ENCODE peak calls at places on chromosomes 3 and 15, in four cellular contexts. J, D, M and F are unnamed samples.
A peak's percentile ranks its signal among the peaks of the same experiment; 100 is the strongest.

GRCh38 chr3:31219131-31219843 is 313.4 kb upstream of the STT3B start:
- DNase-seq in M (no peak), J (no peak), D (no peak), F (no peak)

GRCh38 chr3:87867001-87867400 is 191.8 kb downstream of the CGGBP1 start:
- DNase-seq in D (no peak), M (no peak), J (no peak), F (no peak)

GRCh38 chr15:90192961-90193786 is 8.0 kb upstream of the SEMA4B start:
- DNase-seq in J (no peak), M (no peak), D (no peak), F (no peak)

GRCh38 chr3:46209751-46210470 is 1.8 kb upstream of the CCR1 start:
- DNase-seq in D (no peak), J (no peak), M (no peak), F (no peak)

GRCh38 chr3:18087963-18088362 is 337.2 kb downstream of the SATB1 start:
- DNase-seq in M (no peak), D (no peak), J (no peak), F (no peak)

GRCh38 chr3:45223889-45224730 is 2.0 kb downstream of the TMEM158 start:
- DNase-seq in J (no peak), M (no peak), D (no peak), F (no peak)

GRCh38 chr15:59632714-59633113 is 21.1 kb downstream of the GCNT3 start:
- DNase-seq in D (no peak), M (no peak), J (no peak), F (no peak)

GRCh38 chr3:72078661-72079368 is 293.9 kb upstream of the PROK2 start:
- DNase-seq in M (no peak), D (no peak), J (no peak), F (no peak)

GRCh38 chr15:64501396-64501716 is 41.0 kb downstream of the ZNF609 start:
- DNase-seq in M (no peak), J (no peak), D (no peak), F (no peak)

GRCh38 chr3:125401402-125401801 is 26.3 kb upstream of the ZNF148 start:
- DNase-seq in M (no peak), D (no peak), J (no peak), F (no peak)

GRCh38 chr15:85564686-85565085 is 184.3 kb downstream of the AKAP13 start:
- DNase-seq in J (no peak), M (no peak), D (no peak), F (no peak)

GRCh38 chr15:55256281-55257013 is 33.2 kb downstream of the RAB27A start:
- DNase-seq in M (no peak), D (no peak), J (no peak), F (no peak)

GRCh38 chr15:90414408-90415028 is 26.5 kb downstream of the IQGAP1 start:
- DNase-seq in J (peak; percentile 66), M (no peak), D (no peak), F (no peak)

DNA sequence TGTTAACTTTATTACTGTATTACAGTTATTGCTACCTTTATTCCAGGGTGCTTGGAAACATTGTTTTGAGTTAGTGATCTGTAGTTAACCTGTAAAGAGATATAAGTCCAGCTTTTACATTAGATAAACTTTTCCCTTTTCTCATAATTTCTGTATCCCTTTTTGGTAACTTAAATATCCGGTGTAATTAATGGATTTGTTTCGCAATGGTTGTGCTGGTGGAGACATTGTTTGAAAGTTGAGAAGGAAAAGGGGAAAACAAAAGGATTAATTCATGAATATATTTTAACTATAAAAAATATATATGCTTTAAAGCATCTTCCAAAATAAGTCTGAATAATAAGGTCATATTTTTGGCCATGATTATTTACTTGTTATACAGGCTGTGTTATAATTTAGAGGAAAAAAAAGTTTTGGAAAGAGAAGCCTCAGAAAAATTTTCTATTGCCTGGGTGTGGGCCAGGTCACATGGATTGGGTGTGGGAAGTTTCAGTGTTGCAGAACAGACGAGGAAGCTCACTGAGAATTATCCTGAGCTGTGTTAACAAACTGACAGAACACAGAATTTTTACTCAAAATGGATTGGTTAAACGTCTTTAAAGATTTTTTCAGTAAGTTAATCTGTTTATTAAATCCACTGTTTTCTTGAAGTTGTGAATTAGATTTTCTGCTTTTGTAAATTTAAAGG is 27.7 kb upstream of the IL20RB start:
- DNase-seq in J (no peak), M (peak; percentile 50), D (no peak), F (peak; percentile 35)
- H3K4me3 ChIP-seq in J (peak overlapping the region; percentile 34), M (peak overlapping the region; percentile 15), D (no peak overlapping the region), F (no peak overlapping the region)

DNA sequence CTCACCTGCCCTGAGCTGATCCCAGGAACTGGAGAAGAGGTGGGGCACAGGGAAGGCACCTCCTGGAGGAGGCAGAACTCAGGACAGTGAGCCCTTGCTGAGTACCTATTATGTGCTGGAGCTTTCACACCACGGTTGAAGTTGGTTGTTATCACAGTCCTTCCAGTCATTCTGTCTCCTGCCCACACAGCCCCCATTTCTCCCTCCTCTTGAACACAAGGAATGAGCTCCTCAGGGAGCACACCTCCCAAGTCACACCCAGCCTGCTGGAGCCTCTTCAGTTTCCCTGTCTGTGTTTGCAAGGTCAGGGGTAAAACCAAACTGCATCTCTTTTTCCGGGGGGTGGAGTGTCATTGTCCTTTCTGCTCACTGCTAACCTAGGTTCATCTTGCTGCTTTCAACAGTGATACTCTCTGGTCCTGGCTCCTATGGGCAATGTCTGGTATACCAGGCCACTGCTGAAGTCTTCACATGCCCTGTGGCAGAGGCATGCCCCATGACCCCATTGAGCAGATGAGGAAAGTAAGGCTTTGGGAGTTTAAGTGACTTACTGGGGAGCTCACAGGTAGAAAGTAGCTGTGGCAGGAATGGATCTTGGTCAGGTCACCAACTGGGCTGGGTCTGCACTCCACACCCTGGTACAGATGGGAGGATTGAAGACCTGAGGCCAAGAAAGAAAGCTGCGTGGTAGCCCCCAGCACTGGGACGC is 30.0 kb downstream of the C3orf18 start:
- DNase-seq in M (no peak), D (no peak), J (no peak), F (no peak)
- H3K27me3 ChIP-seq in M (no peaks in the 10 kb centered on the region), D (no peaks in the 10 kb centered on the region), J (peaks cover 38% of the 10 kb centered on the region), F (no peaks in the 10 kb centered on the region)

DNA sequence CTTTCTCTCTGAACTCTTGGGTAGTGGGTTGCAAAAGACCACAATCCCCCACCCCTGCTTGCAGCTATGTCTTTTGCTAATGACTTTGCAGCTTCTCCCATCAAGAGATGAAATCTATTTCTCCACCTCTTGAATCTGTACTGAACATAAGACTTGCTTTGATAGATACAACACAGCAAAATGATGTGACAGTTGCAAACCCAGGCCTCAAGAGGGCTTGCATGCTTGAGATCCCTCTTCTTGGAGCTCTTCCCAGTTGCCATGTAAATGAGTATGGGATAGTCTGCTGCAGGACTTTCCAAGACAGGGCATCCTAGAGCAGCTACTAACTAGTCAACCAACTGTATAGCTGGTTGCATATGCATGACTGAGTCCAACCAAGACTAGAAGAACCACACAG is 783.6 kb downstream of the PDCD6IP start:
- DNase-seq in J (no peak), M (no peak), D (no peak), F (no peak)
- TF ChIP-seq CTCF in J (no peak), M (no peak), D (no peak), F (no peak)

GRCh38 chr3:183514048-183514447 is 41.5 kb downstream of the KLHL6 start:
- DNase-seq in M (no peak), J (no peak), D (no peak), F (no peak)
- H3K4me3 ChIP-seq in M (no peak overlapping the region), J (no peak overlapping the region), D (no peak overlapping the region), F (no peak overlapping the region)